ENCODE peak calls at places on chromosomes 12 and 14, in four cellular contexts. H is PC-3, E is germinal center, W is kidney tubule cell. P is an unnamed sample.

GRCh38 chr12:51311389-51311788 is 12.6 kb downstream of the BIN2 start:
- DNase-seq in H (no peak), W (no peak), E (no peak), P (no peak)

GRCh38 chr14:69739486-69739885 is 27.5 kb upstream of the SRSF5 start:
- DNase-seq in E (no peak), W (no peak), H (peak), P (no peak)

GRCh38 chr14:90355540-90356518 is 24.1 kb upstream of the NRDE2 start:
- DNase-seq in E (no peak), H (no peak), W (no peak), P (no peak)

GRCh38 chr12:93136243-93137015 is 207.3 kb upstream of the EEA1 start:
- DNase-seq in W (no peak), E (no peak), H (no peak), P (no peak)

GRCh38 chr14:102317564-102318248 is 1.8 kb upstream of the ZNF839 start:
- DNase-seq in W (peak), H (peak), E (no peak), P (no peak)

GRCh38 chr12:22234561-22234960 is 99.9 kb downstream of the ST8SIA1 start:
- DNase-seq in H (no peak), W (no peak), E (no peak), P (no peak)

GRCh38 chr12:47651368-47652254 is 54.2 kb downstream of the RPAP3 start:
- DNase-seq in H (peak), W (peak), E (peak), P (no peak)

GRCh38 chr14:22918519-22918808 is 485 bp downstream of the RBM23 start:
- DNase-seq in E (no peak), H (no peak), W (peak), P (no peak)

GRCh38 chr14:95136631-95137030 is 20.7 kb downstream of the DICER1 start:
- DNase-seq in E (no peak), W (no peak), H (no peak), P (no peak)

GRCh38 chr14:61766136-61766535 is 3.9 kb downstream of the SNAPC1 start:
- DNase-seq in E (no peak), H (peak), W (no peak), P (no peak)

GRCh38 chr12:62813031-62813829 is 121.7 kb downstream of the PPM1H start:
- DNase-seq in E (peak), W (peak), H (no peak), P (peak)

GRCh38 chr12:130698106-130698505 is 18.0 kb downstream of the RIMBP2 start:
- DNase-seq in W (no peak), E (no peak), H (peak), P (no peak)

GRCh38 chr14:95314609-95315008 is 5.1 kb downstream of the CLMN start:
- DNase-seq in H (peak), W (peak), E (no peak), P (no peak)

GRCh38 chr12:50221228-50222008 is 54.2 kb upstream of the CERS5 start:
- DNase-seq in E (no peak), H (peak), W (peak), P (no peak)

GRCh38 chr14:72924332-72924731 is 1.9 kb upstream of the DCAF4 start:
- DNase-seq in E (no peak), H (peak), W (peak), P (no peak)

GRCh38 chr14:55864890-55865655 is 253.1 kb upstream of the PELI2 start:
- DNase-seq in H (peak), E (no peak), W (no peak), P (no peak)

GRCh38 chr14:50947446-50947845 is 3.2 kb upstream of the PYGL start:
- DNase-seq in E (no peak), W (no peak), H (peak), P (no peak)

GRCh38 chr12:105581420-105581819 is 250.9 kb downstream of the C12orf75 start:
- DNase-seq in H (no peak), W (no peak), E (no peak), P (no peak)

GRCh38 chr12:44654641-44655625 is 221.2 kb downstream of the NELL2 start:
- DNase-seq in E (peak), H (no peak), W (no peak), P (no peak)

GRCh38 chr12:107594995-107595394 is 90.6 kb upstream of the PWP1 start:
- DNase-seq in W (peak), E (no peak), H (peak), P (no peak)

GRCh38 chr14:65940056-65940735 is 527.7 kb downstream of the FUT8 start:
- DNase-seq in W (peak), H (peak), E (peak), P (no peak)

P was measured in 8988T.